ENCODE peak calls at places on chromosomes 7 and 10, in five cellular contexts. X, A, V, Y and U are unnamed samples.

GRCh38 chr7:11176922-11177445 is 203.3 kb downstream of the PHF14 start:
- DNase-seq in A (no peak), Y (no peak), V (no peak), X (no peak), U (no peak)

GRCh38 chr7:136278057-136278456 is 300.9 kb upstream of the MTPN start:
- DNase-seq in A (no peak), V (no peak), Y (no peak), X (no peak), U (no peak)

GRCh38 chr10:32938554-32939061 is 19.4 kb downstream of the ITGB1 start:
- DNase-seq in V (no peak), X (peak; percentile 28), A (no peak), Y (no peak), U (no peak)

GRCh38 chr10:3790858-3791257 is 5.8 kb upstream of the KLF6 start:
- DNase-seq in V (no peak), X (no peak), Y (no peak), A (no peak), U (no peak)

GRCh38 chr10:81806842-81807241 is 68.2 kb upstream of the NRG3 start:
- DNase-seq in X (no peak), A (no peak), Y (no peak), V (no peak), U (no peak)

GRCh38 chr7:20064181-20064970 is 152.8 kb downstream of the MACC1 start:
- DNase-seq in A (no peak), Y (no peak), X (no peak), V (no peak), U (no peak)

GRCh38 chr7:70193514-70193913 is 595.2 kb downstream of the AUTS2 start:
- DNase-seq in V (no peak), Y (no peak), A (no peak), X (no peak), U (no peak)

GRCh38 chr10:84267503-84268126 is 22.8 kb downstream of the RGR start:
- DNase-seq in V (peak; percentile 26), Y (peak; percentile 67), A (no peak), X (no peak), U (peak; percentile 86)

GRCh38 chr10:96588060-96588554 is 1.3 kb upstream of the TM9SF3 start:
- DNase-seq in Y (no peak), A (no peak), X (no peak), V (no peak), U (no peak)

GRCh38 chr10:1548146-1548545 is 189.2 kb downstream of the ADARB2 start:
- DNase-seq in A (no peak), X (no peak), V (no peak), Y (no peak), U (no peak)

GRCh38 chr10:114346176-114347031 is 57.9 kb downstream of the AFAP1L2 start:
- DNase-seq in V (no peak), Y (no peak), X (no peak), A (peak; percentile 66), U (no peak)

GRCh38 chr10:46559231-46559671 is 2.8 kb upstream of the GPRIN2 start:
- DNase-seq in X (no peak), A (peak; percentile 39), Y (no peak), V (no peak), U (peak; percentile 7)

GRCh38 chr10:18868919-18869318 is 179.7 kb upstream of the MALRD1 start:
- DNase-seq in Y (no peak), X (no peak), A (no peak), V (no peak), U (no peak)

GRCh38 chr10:12704488-12704887 is 297.0 kb downstream of the CCDC3 start:
- DNase-seq in A (no peak), Y (no peak), V (no peak), X (no peak), U (no peak)

GRCh38 chr7:42315631-42316030 is 78.6 kb upstream of the GLI3 start:
- DNase-seq in V (no peak), Y (no peak), X (no peak), A (no peak), U (no peak)